ENCODE peak calls at places on chromosomes 4 and X, in four cellular contexts. One of them, this sample, is unnamed.
A peak's percentile ranks its signal among the peaks of the same experiment; 100 is the strongest.

GRCh38 chr4:122331195-122331594 is 47.6 kb upstream of the ADAD1 start:
- DNase-seq in heart right ventricle: no peak
- DNase-seq in GM06990: no peak
- DNase-seq in BE2C: no peak
- DNase-seq in this sample: no peak

GRCh38 chrX:150663061-150663460 is 30.1 kb upstream of the MTMR1 start:
- DNase-seq in heart right ventricle: no peak
- DNase-seq in GM06990: no peak
- DNase-seq in BE2C: no peak
- DNase-seq in this sample: no peak

GRCh38 chr4:139902328-139903217 is 237.0 kb downstream of the MGST2 start:
- DNase-seq in heart right ventricle: no peak
- DNase-seq in GM06990: no peak
- DNase-seq in BE2C: no peak
- DNase-seq in this sample: no peak

GRCh38 chr4:177405508-177405907 is 36.7 kb downstream of the AGA start:
- DNase-seq in heart right ventricle: no peak
- DNase-seq in GM06990: no peak
- DNase-seq in BE2C: no peak
- DNase-seq in this sample: no peak

GRCh38 chr4:152168960-152169616 is 366.8 kb downstream of the FBXW7 start:
- DNase-seq in heart right ventricle: no peak
- DNase-seq in GM06990: no peak
- DNase-seq in BE2C: no peak
- DNase-seq in this sample: peak; percentile 23

GRCh38 chrX:78665286-78665685 is 6.2 kb upstream of the RTL3 start:
- DNase-seq in heart right ventricle: no peak
- DNase-seq in GM06990: no peak
- DNase-seq in BE2C: no peak
- DNase-seq in this sample: no peak

GRCh38 chrX:152259150-152259549 is 120.8 kb upstream of the MAGEA10 start:
- DNase-seq in heart right ventricle: peak; percentile 11
- DNase-seq in GM06990: no peak
- DNase-seq in BE2C: no peak
- DNase-seq in this sample: no peak

GRCh38 chr4:122847931-122848330 is 21.3 kb downstream of the FGF2 start:
- DNase-seq in heart right ventricle: no peak
- DNase-seq in GM06990: no peak
- DNase-seq in BE2C: no peak
- DNase-seq in this sample: no peak

GRCh38 chr4:139761461-139761860 is 95.8 kb downstream of the MGST2 start:
- DNase-seq in heart right ventricle: no peak
- DNase-seq in GM06990: no peak
- DNase-seq in BE2C: peak; percentile 83
- DNase-seq in this sample: peak; percentile 55

GRCh38 chr4:183936574-183937335 is 31.6 kb downstream of the STOX2 start:
- DNase-seq in heart right ventricle: no peak
- DNase-seq in GM06990: no peak
- DNase-seq in BE2C: no peak
- DNase-seq in this sample: no peak

GRCh38 chr4:177079327-177079726 is 230.3 kb upstream of the NEIL3 start:
- DNase-seq in heart right ventricle: no peak
- DNase-seq in GM06990: no peak
- DNase-seq in BE2C: no peak
- DNase-seq in this sample: no peak

GRCh38 chr4:47482326-47482725 is 2.7 kb upstream of the ATP10D start:
- DNase-seq in heart right ventricle: no peak
- DNase-seq in GM06990: no peak
- DNase-seq in BE2C: no peak
- DNase-seq in this sample: no peak

GRCh38 chrX:154819771-154820341 is 14.6 kb upstream of the MPP1 start:
- DNase-seq in heart right ventricle: no peak
- DNase-seq in GM06990: no peak
- DNase-seq in BE2C: no peak
- DNase-seq in this sample: no peak

GRCh38 chr4:163988921-163989320 is 494.4 kb downstream of the TMA16 start:
- DNase-seq in heart right ventricle: no peak
- DNase-seq in GM06990: no peak
- DNase-seq in BE2C: no peak
- DNase-seq in this sample: no peak

GRCh38 chrX:125622899-125623298 is 303.2 kb downstream of the TEX13C start:
- DNase-seq in heart right ventricle: no peak
- DNase-seq in GM06990: no peak
- DNase-seq in BE2C: no peak
- DNase-seq in this sample: no peak

GRCh38 chrX:104136241-104137019 is 20.4 kb downstream of the SLC25A53 start:
- DNase-seq in heart right ventricle: peak; percentile 76
- DNase-seq in GM06990: peak; percentile 14
- DNase-seq in BE2C: peak; percentile 71
- DNase-seq in this sample: peak; percentile 57

GRCh38 chrX:29044802-29045201 is 457.6 kb downstream of the IL1RAPL1 start:
- DNase-seq in heart right ventricle: no peak
- DNase-seq in GM06990: no peak
- DNase-seq in BE2C: no peak
- DNase-seq in this sample: no peak

GRCh38 chr4:122583906-122584305 is 37.0 kb downstream of the IL21 start:
- DNase-seq in heart right ventricle: no peak
- DNase-seq in GM06990: no peak
- DNase-seq in BE2C: no peak
- DNase-seq in this sample: no peak

GRCh38 chrX:45849261-45849660 is 648.6 kb upstream of the DIPK2B start:
- DNase-seq in heart right ventricle: peak; percentile 2
- DNase-seq in GM06990: no peak
- DNase-seq in BE2C: no peak
- DNase-seq in this sample: peak; percentile 19

GRCh38 chrX:9379697-9380551 is 84.9 kb upstream of the TBL1X start:
- DNase-seq in heart right ventricle: no peak
- DNase-seq in GM06990: no peak
- DNase-seq in BE2C: no peak
- DNase-seq in this sample: no peak

GRCh38 chrX:20623448-20623847 is 356.7 kb upstream of the RPS6KA3 start:
- DNase-seq in heart right ventricle: no peak
- DNase-seq in GM06990: no peak
- DNase-seq in BE2C: no peak
- DNase-seq in this sample: no peak

GRCh38 chrX:102085706-102086105 is 39.8 kb upstream of the TCEAL2 start:
- DNase-seq in heart right ventricle: no peak
- DNase-seq in GM06990: no peak
- DNase-seq in BE2C: no peak
- DNase-seq in this sample: no peak

GRCh38 chr4:159607824-159608223 is 504.9 kb downstream of the RAPGEF2 start:
- DNase-seq in heart right ventricle: no peak
- DNase-seq in GM06990: no peak
- DNase-seq in BE2C: no peak
- DNase-seq in this sample: peak; percentile 7

GRCh38 chrX:12901486-12901885 is 4.9 kb upstream of the TLR8 start:
- DNase-seq in heart right ventricle: peak; percentile 29
- DNase-seq in GM06990: peak; percentile 22
- DNase-seq in BE2C: peak; percentile 55
- DNase-seq in this sample: peak; percentile 75

GRCh38 chrX:150364347-150365050 is 1.4 kb downstream of the MAMLD1 start:
- DNase-seq in heart right ventricle: peak; percentile 17
- DNase-seq in GM06990: no peak
- DNase-seq in BE2C: no peak
- DNase-seq in this sample: peak; percentile 66

GRCh38 chr4:151418385-151418784 is 9.4 kb downstream of the FHIP1A start:
- DNase-seq in heart right ventricle: no peak
- DNase-seq in GM06990: no peak
- DNase-seq in BE2C: no peak
- DNase-seq in this sample: no peak

GRCh38 chrX:132209527-132209926 is 9.7 kb downstream of the RAP2C start:
- DNase-seq in heart right ventricle: no peak
- DNase-seq in GM06990: no peak
- DNase-seq in BE2C: no peak
- DNase-seq in this sample: no peak

GRCh38 chrX:57900961-57901360 is 9.3 kb downstream of the ZXDA start:
- DNase-seq in heart right ventricle: peak; percentile 18
- DNase-seq in GM06990: no peak
- DNase-seq in BE2C: no peak
- DNase-seq in this sample: no peak

GRCh38 chr4:44760142-44760898 is 34.0 kb upstream of the GNPDA2 start:
- DNase-seq in heart right ventricle: no peak
- DNase-seq in GM06990: no peak
- DNase-seq in BE2C: no peak
- DNase-seq in this sample: peak; percentile 4

GRCh38 chr4:177005801-177006230 is 213.1 kb upstream of the VEGFC start:
- DNase-seq in heart right ventricle: no peak
- DNase-seq in GM06990: no peak
- DNase-seq in BE2C: no peak
- DNase-seq in this sample: no peak

GRCh38 chrX:111519215-111519614 is 7.8 kb downstream of the SERTM2 start:
- DNase-seq in heart right ventricle: no peak
- DNase-seq in GM06990: no peak
- DNase-seq in BE2C: peak; percentile 8
- DNase-seq in this sample: peak; percentile 23

GRCh38 chrX:119292445-119292844 is 56.4 kb downstream of the PGRMC1 start:
- DNase-seq in heart right ventricle: no peak
- DNase-seq in GM06990: no peak
- DNase-seq in BE2C: no peak
- DNase-seq in this sample: peak; percentile 13

GRCh38 chrX:29940750-29941149 is 274.6 kb upstream of the MAGEB2 start:
- DNase-seq in heart right ventricle: no peak
- DNase-seq in GM06990: no peak
- DNase-seq in BE2C: no peak
- DNase-seq in this sample: no peak

GRCh38 chrX:1507511-1508463 is 29.2 kb downstream of the P2RY8 start:
- DNase-seq in heart right ventricle: no peak
- DNase-seq in GM06990: peak; percentile 76
- DNase-seq in BE2C: no peak
- DNase-seq in this sample: peak; percentile 43

GRCh38 chr4:58740897-58741296 is 1630.7 kb upstream of the IGFBP7 start:
- DNase-seq in heart right ventricle: no peak
- DNase-seq in GM06990: no peak
- DNase-seq in BE2C: no peak
- DNase-seq in this sample: no peak

GRCh38 chrX:120752431-120753128 is 122.7 kb upstream of the C1GALT1C1 start:
- DNase-seq in heart right ventricle: no peak
- DNase-seq in GM06990: no peak
- DNase-seq in BE2C: no peak
- DNase-seq in this sample: no peak

GRCh38 chr4:109837014-109837413 is 9.2 kb downstream of the RRH start:
- DNase-seq in heart right ventricle: no peak
- DNase-seq in GM06990: no peak
- DNase-seq in BE2C: no peak
- DNase-seq in this sample: no peak

GRCh38 chr4:109833756-109834155 is 6.0 kb downstream of the RRH start:
- DNase-seq in heart right ventricle: no peak
- DNase-seq in GM06990: no peak
- DNase-seq in BE2C: no peak
- DNase-seq in this sample: no peak
- H3K4me3 ChIP-seq in heart right ventricle: no peak overlapping the region
- H3K4me3 ChIP-seq in GM06990: no peak overlapping the region
- H3K4me3 ChIP-seq in BE2C: no peak overlapping the region
- H3K4me3 ChIP-seq in this sample: no peak overlapping the region

DNA sequence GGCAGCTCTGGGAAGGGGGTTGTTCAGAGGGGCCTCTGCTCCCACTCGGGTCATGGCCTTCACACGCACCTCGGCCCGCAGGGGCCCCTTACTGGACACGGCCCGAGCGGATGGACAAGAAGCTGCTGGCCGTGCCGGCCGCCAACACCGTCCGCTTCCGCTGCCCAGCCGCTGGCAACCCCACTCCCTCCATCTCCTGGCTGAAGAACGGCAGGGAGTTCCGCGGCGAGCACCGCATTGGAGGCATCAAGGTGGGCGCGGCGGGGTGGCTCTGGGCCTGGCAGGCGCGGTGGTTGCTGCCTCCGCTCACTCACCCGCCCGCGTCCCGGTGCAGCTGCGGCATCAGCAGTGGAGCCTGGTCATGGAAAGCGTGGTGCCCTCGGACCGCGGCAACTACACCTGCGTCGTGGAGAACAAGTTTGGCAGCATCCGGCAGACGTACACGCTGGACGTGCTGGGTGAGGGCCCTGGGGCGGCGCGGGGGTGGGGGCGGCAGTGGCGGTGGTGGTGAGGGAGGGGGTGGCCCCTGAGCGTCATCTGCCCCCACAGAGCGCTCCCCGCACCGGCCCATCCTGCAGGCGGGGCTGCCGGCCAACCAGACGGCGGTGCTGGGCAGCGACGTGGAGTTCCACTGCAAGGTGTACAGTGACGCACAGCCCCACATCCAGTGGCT is 8.3 kb downstream of the FGFR3 start:
- DNase-seq in heart right ventricle: no peak
- DNase-seq in GM06990: no peak
- DNase-seq in BE2C: no peak
- DNase-seq in this sample: no peak
- H3K36me3 ChIP-seq in heart right ventricle: no peaks in the 10 kb centered on the region
- H3K36me3 ChIP-seq in GM06990: no peaks in the 10 kb centered on the region
- H3K36me3 ChIP-seq in BE2C: no peaks in the 10 kb centered on the region
- H3K36me3 ChIP-seq in this sample: no peaks in the 10 kb centered on the region

DNA sequence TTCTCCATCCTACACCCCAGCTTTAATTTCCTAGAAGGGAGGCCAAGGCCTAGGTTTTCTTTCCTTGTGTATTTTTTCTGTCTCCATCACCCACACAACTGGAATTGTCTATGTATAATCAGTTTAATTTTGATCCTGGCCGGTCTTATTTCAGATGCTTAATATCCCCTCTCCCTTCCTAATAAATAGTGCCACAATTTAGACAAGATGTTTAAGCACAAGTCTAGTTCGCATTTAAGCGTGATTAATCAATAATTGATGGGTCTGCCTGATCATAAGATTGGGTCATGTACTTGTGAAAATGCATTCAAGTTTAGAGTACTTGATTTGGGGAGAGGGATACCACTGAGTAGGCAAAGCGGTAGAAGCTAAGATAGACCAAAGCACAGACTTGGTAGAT is 2.4 kb downstream of the BMP2K start:
- DNase-seq in heart right ventricle: no peak
- DNase-seq in GM06990: no peak
- DNase-seq in BE2C: no peak
- DNase-seq in this sample: no peak
- H3K4me3 ChIP-seq in heart right ventricle: peak overlapping the region; percentile 93
- H3K4me3 ChIP-seq in GM06990: peak overlapping the region; percentile 90
- H3K4me3 ChIP-seq in BE2C: no peak overlapping the region
- H3K4me3 ChIP-seq in this sample: no peak overlapping the region

GRCh38 chr4:5511791-5512190 is 196.6 kb downstream of the EVC2 start:
- DNase-seq in heart right ventricle: no peak
- DNase-seq in GM06990: no peak
- DNase-seq in BE2C: no peak
- DNase-seq in this sample: no peak

DNA sequence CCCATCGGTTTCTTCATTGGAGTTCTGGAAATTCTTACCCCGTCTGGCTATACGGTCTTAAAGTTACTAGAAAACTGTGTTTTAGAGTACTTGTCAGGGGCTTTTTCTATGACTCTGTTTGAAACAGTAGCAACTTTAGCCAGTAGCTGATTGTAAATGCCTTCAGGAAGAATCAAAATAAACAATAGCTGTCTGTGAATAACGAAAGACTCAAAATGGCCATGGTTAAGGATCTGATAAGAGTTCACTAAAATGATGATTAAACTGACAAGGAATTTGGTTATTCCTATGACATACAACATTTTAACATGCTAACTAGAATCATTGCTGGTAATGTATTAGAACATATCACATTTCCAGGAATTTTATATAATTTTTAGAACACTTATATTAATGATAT is 191.0 kb downstream of the EVC2 start:
- DNase-seq in heart right ventricle: no peak
- DNase-seq in GM06990: no peak
- DNase-seq in BE2C: no peak
- DNase-seq in this sample: no peak
- H3K36me3 ChIP-seq in heart right ventricle: no peaks in the 10 kb centered on the region
- H3K36me3 ChIP-seq in GM06990: no peaks in the 10 kb centered on the region
- H3K36me3 ChIP-seq in BE2C: no peaks in the 10 kb centered on the region
- H3K36me3 ChIP-seq in this sample: no peaks in the 10 kb centered on the region

This sample was measured in H7.